ENCODE peak calls at places on chromosomes 12 and 14, in seven cellular contexts. I is GM12878, Y is breast epithelium, U is transverse colon, F is endothelial cell of umbilical vein, W is stomach, Q is Panc1. G is an unnamed sample.

GRCh38 chr12:132493482-132494178 is 3.7 kb downstream of the FBRSL1 start:
- DNase-seq in U (no peak), I (no peak), Q (no peak), Y (no peak), W (no peak), F (no peak), G (no peak)

GRCh38 chr14:103140316-103141109 is 17.3 kb downstream of the TNFAIP2 start:
- DNase-seq in F (no peak), U (no peak), Y (no peak), W (no peak), Q (no peak), I (peak), G (no peak)

GRCh38 chr12:95908573-95908972 is 33.8 kb downstream of the CCDC38 start:
- DNase-seq in W (no peak), U (no peak), I (no peak), Q (no peak), Y (no peak), F (peak), G (no peak)

GRCh38 chr12:87667378-87667777 is 361.8 kb downstream of the C12orf50 start:
- DNase-seq in Y (no peak), U (no peak), F (no peak), W (no peak), I (no peak), Q (no peak), G (no peak)

GRCh38 chr14:51069065-51069464 is 25.8 kb downstream of the TRIM9 start:
- DNase-seq in W (no peak), F (no peak), I (no peak), Y (no peak), Q (no peak), U (no peak), G (no peak)

GRCh38 chr14:23483216-23483854 is 13.8 kb downstream of the NGDN start:
- DNase-seq in W (no peak), F (no peak), I (no peak), Q (no peak), U (no peak), Y (no peak), G (no peak)

GRCh38 chr12:109772622-109773321 is 59.1 kb downstream of the FAM222A start:
- DNase-seq in W (no peak), Y (no peak), Q (no peak), F (no peak), I (no peak), U (no peak), G (peak)

GRCh38 chr14:95885866-95886265 is 9.2 kb downstream of the TUNAR start:
- DNase-seq in I (no peak), W (peak), Y (no peak), Q (no peak), U (no peak), F (no peak), G (no peak)

GRCh38 chr12:9134981-9135628 is 19.4 kb upstream of the A2M start:
- DNase-seq in Q (no peak), I (no peak), F (peak), U (no peak), W (no peak), Y (no peak), G (peak)

GRCh38 chr14:103422981-103423600 is 37.9 kb downstream of the MARK3 start:
- DNase-seq in Q (no peak), I (no peak), F (no peak), Y (no peak), U (no peak), W (no peak), G (no peak)

GRCh38 chr14:101889366-101889765 is 75.0 kb upstream of the DYNC1H1 start:
- DNase-seq in I (no peak), W (no peak), U (peak), F (no peak), Q (no peak), Y (no peak), G (no peak)

GRCh38 chr12:123027726-123028445 is 47.4 kb downstream of the ARL6IP4 start:
- DNase-seq in Y (no peak), W (no peak), I (no peak), Q (no peak), F (no peak), U (no peak), G (no peak)

GRCh38 chr12:124694250-124694649 is 126.8 kb upstream of the NCOR2 start:
- DNase-seq in F (no peak), Y (no peak), U (no peak), Q (no peak), W (no peak), I (no peak), G (no peak)

GRCh38 chr14:23577004-23577681 is 1.4 kb downstream of the JPH4 start:
- DNase-seq in W (peak), Q (no peak), Y (no peak), U (no peak), I (no peak), F (no peak), G (no peak)

GRCh38 chr14:78519863-78520262 is 349.7 kb downstream of the NRXN3 start:
- DNase-seq in W (no peak), U (peak), Q (no peak), I (no peak), Y (no peak), F (peak), G (no peak)

GRCh38 chr12:92503029-92503931 is 199.5 kb upstream of the PLEKHG7 start:
- DNase-seq in F (no peak), U (no peak), Q (no peak), Y (no peak), I (peak), W (no peak), G (no peak)

GRCh38 chr12:3809357-3810015 is 56.6 kb upstream of the CRACR2A start:
- DNase-seq in Y (no peak), Q (no peak), U (no peak), I (no peak), W (no peak), F (no peak), G (no peak)

GRCh38 chr14:52919971-52920370 is 30.9 kb downstream of the FERMT2 start:
- DNase-seq in W (no peak), U (no peak), Q (no peak), F (peak), Y (no peak), I (no peak), G (no peak)

GRCh38 chr12:8665729-8666128 is 3.1 kb upstream of the MFAP5 start:
- DNase-seq in F (no peak), Y (no peak), W (no peak), Q (no peak), U (no peak), I (no peak), G (no peak)

GRCh38 chr14:39430762-39431415 is 1.3 kb downstream of the FBXO33 start:
- DNase-seq in I (no peak), W (no peak), U (no peak), Q (no peak), Y (no peak), F (peak), G (no peak)

GRCh38 chr14:23219075-23219474 is 18.7 kb upstream of the RNF212B start:
- DNase-seq in U (no peak), W (no peak), F (no peak), Y (no peak), Q (no peak), I (no peak), G (no peak)

GRCh38 chr12:120136093-120136770 is 19.7 kb upstream of the RAB35 start:
- DNase-seq in Y (no peak), F (no peak), Q (no peak), U (no peak), W (no peak), I (no peak), G (no peak)

GRCh38 chr12:62934799-62935674 is at the start of gene PPM1H:
- DNase-seq in Y (peak), U (peak), W (peak), I (no peak), Q (peak), F (peak), G (peak)

GRCh38 chr12:6372403-6373003 is 2.9 kb downstream of the SCNN1A start:
- DNase-seq in W (peak), U (peak), I (no peak), F (peak), Q (peak), Y (peak), G (peak)

GRCh38 chr14:50804181-50804721 is 26.7 kb downstream of the NIN start:
- DNase-seq in Y (no peak), Q (no peak), F (peak), I (no peak), U (no peak), W (no peak), G (no peak)

GRCh38 chr12:105887131-105887530 is 251.6 kb downstream of the NUAK1 start:
- DNase-seq in U (no peak), F (no peak), Y (no peak), Q (no peak), W (no peak), I (no peak), G (no peak)

GRCh38 chr14:96627811-96628775 is 125.9 kb downstream of the PAPOLA start:
- DNase-seq in Q (no peak), Y (no peak), W (no peak), U (peak), F (no peak), I (no peak), G (no peak)

GRCh38 chr14:105074601-105075053 is 9.4 kb upstream of the GPR132 start:
- DNase-seq in U (no peak), Q (no peak), W (no peak), F (no peak), I (no peak), Y (no peak), G (no peak)

GRCh38 chr12:127125607-127126259 is 1141.2 kb upstream of the TMEM132C start:
- DNase-seq in Q (no peak), U (peak), Y (no peak), I (peak), W (no peak), F (no peak), G (no peak)

GRCh38 chr12:7916936-7917335 is 19.1 kb downstream of the SLC2A3 start:
- DNase-seq in U (no peak), W (no peak), Y (no peak), Q (no peak), I (no peak), F (no peak), G (no peak)

GRCh38 chr12:67034110-67034879 is 234.9 kb upstream of the CAND1 start:
- DNase-seq in I (no peak), W (peak), Q (peak), F (no peak), U (no peak), Y (no peak), G (no peak)

GRCh38 chr12:101086490-101086889 is 123.5 kb downstream of the SLC5A8 start:
- DNase-seq in W (no peak), U (no peak), Y (peak), I (no peak), F (no peak), Q (no peak), G (no peak)

GRCh38 chr14:37595809-37596595 is 573 bp downstream of the TTC6 start:
- DNase-seq in F (no peak), U (peak), Y (peak), W (peak), I (no peak), Q (no peak), G (peak)

GRCh38 chr14:22213110-22213509 is 375.9 kb downstream of the DAD1 start:
- DNase-seq in U (no peak), I (no peak), W (no peak), Q (no peak), Y (no peak), F (no peak), G (peak)

GRCh38 chr12:132397934-132398385 is 68.6 kb upstream of the GALNT9 start:
- DNase-seq in I (no peak), U (no peak), Y (no peak), F (no peak), W (no peak), Q (no peak), G (no peak)

GRCh38 chr12:113980537-113981337 is 14.6 kb upstream of the RBM19 start:
- DNase-seq in W (no peak), Q (peak), I (no peak), Y (no peak), U (peak), F (peak), G (peak)

GRCh38 chr14:99872786-99873440 is 79.7 kb downstream of the EML1 start:
- DNase-seq in I (no peak), Q (no peak), U (no peak), F (peak), W (no peak), Y (no peak), G (no peak)

GRCh38 chr12:12404297-12404696 is 47.4 kb downstream of the BORCS5 start:
- DNase-seq in Q (no peak), U (no peak), I (no peak), W (no peak), Y (no peak), F (no peak), G (no peak)

GRCh38 chr12:12403264-12404248 is 46.7 kb downstream of the BORCS5 start:
- DNase-seq in I (no peak), Y (no peak), W (no peak), U (peak), Q (no peak), F (peak), G (peak)

GRCh38 chr12:12406762-12407161 is 49.9 kb downstream of the BORCS5 start:
- DNase-seq in Q (no peak), I (no peak), Y (no peak), U (no peak), W (no peak), F (no peak), G (no peak)

GRCh38 chr12:12408265-12408690 is 51.4 kb downstream of the BORCS5 start:
- DNase-seq in W (no peak), F (no peak), U (no peak), I (peak), Q (no peak), Y (no peak), G (no peak)

DNA sequence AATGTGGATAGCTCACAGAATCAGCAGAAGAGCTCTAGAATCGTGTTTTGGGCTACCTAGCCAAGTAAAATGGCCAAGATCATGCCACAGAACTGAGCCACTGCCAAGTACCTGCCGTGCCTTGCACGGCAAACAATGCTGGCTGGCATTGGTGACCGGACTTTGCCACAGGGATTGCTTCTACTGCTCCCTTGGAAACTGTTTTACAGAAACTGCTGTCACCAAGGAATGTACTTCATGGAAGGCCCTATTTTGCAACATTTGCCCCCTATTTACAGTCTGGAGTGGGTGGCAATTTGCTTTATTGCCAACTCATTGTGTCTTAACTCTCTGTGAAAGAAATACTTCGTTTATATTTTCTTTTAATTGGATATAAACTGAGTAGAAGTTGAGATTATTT is 49.0 kb downstream of the BORCS5 start:
- DNase-seq in Q (no peak), Y (peak), U (peak), I (no peak), W (peak), F (no peak), G (no peak)
- TF ChIP-seq POLR2AphosphoS5 in Q (no peak), Y (no peak), U (peak), I (no peak), W (no peak), F (no peak), G (no peak)

GRCh38 chr14:84425968-84426367 is 1104.0 kb upstream of the FLRT2 start:
- DNase-seq in W (no peak), F (no peak), Q (no peak), Y (no peak), U (no peak), I (no peak), G (no peak)
- H3K4me3 ChIP-seq in W (no peak), F (no peak), Q (no peak), Y (no peak), U (no peak), I (no peak), G (no peak)

DNA sequence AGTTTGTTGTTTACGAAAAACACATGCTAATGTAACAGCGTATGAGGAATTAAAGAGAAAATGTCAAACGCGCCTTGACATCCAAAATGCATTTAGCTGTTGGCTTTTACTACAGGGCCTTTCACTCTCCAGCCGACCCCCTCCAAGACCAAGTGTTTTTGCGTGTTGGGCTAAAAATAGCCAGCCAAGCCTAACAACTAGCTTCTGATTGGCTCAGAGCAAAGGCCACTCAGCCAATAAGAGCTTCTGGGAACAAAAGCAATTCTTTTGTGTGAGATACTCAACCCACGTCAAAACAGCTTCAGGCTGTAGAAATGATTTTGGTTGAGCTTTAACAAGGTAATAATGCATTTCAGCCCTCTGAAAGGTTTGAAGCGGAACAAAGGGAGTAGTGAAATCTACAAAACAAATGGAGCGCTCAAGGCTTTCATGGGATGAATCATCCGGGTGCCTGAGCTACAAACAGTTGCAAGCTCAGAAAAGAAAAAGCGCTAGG is 198.7 kb upstream of the DCN start:
- DNase-seq in W (peak), Q (no peak), Y (peak), F (peak), I (peak), U (no peak), G (no peak)
- TF ChIP-seq POLR2AphosphoS5 in W (peak), Q (no peak), Y (peak), F (no peak), I (no peak), U (no peak), G (no peak)

DNA sequence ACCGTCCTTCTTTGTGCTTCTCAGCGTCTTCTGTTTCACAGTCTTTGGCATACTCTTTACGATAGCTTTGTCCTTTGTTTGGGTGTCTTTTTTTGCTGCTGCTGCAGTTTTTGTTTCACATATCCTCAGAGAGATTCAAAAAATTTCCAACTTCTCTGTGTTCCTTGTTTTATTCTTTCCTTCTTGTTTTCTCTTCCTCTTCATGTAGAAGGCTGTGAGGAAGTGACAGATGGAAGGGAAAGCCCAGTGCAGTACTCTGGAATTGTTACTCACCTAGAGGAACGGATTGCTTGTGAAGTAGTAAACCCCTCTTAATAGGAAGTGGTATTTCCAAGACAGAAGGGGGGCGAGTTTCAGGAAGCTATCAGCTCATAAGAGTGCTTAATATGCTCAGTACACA is 1.7 kb downstream of the CREBL2 start:
- DNase-seq in Q (no peak), I (no peak), Y (no peak), W (no peak), F (no peak), U (no peak), G (no peak)
- H3K4me3 ChIP-seq in Q (peak), I (peak), Y (peak), W (peak), F (no peak), U (peak), G (no peak)

GRCh38 chr14:75279153-75279738 is 618 bp downstream of the FOS start:
- DNase-seq in Y (peak), Q (no peak), F (peak), I (no peak), U (peak), W (no peak), G (no peak)
- TF ChIP-seq POLR2AphosphoS5 in Y (peak), Q (no peak), F (no peak), I (no peak), U (no peak), W (peak), G (no peak)

GRCh38 chr12:58915634-58916033 is 4.7 kb downstream of the LRIG3 start:
- DNase-seq in W (peak), F (peak), I (no peak), Q (no peak), U (peak), Y (no peak), G (no peak)
- H3K4me3 ChIP-seq in W (peak), F (peak), I (no peak), Q (peak), U (peak), Y (peak), G (no peak)

GRCh38 chr12:53097564-53098353 is at the start of gene IGFBP6:
- DNase-seq in Y (peak), U (peak), I (no peak), Q (no peak), W (peak), F (peak), G (no peak)
- TF ChIP-seq POLR2AphosphoS5 in Y (no peak), U (no peak), I (no peak), Q (no peak), W (peak), F (peak), G (no peak)